ENCODE peak calls at places on chromosomes 4 and X, in ten cellular contexts. A is OCI-LY7, Z is SK-N-SH, W is fibroblast of lung, J is A673, R is Panc1, H is cardiac muscle cell, S is lower leg skin, U is choroid plexus epithelial cell, G is astrocyte of the spinal cord. D is an unnamed sample.

GRCh38 chrX:154484255-154485149 is 1.9 kb downstream of the UBL4A start:
- DNase-seq in U (no peak), G (no peak), H (no peak), J (no peak), S (no peak), A (no peak), W (no peak), R (no peak), Z (no peak), D (peak; percentile 15)

GRCh38 chrX:151982217-151982616 is 7.7 kb upstream of the GABRE start:
- DNase-seq in U (peak; percentile 72), W (peak; percentile 92), S (no peak), Z (no peak), R (no peak), G (peak; percentile 82), A (no peak), H (no peak), J (peak; percentile 35), D (peak; percentile 74)

GRCh38 chrX:39848900-39849299 is 248.9 kb downstream of the BCOR start:
- DNase-seq in W (peak; percentile 87), H (no peak), U (peak; percentile 82), A (no peak), S (no peak), J (no peak), R (no peak), G (peak; percentile 79), Z (no peak), D (peak; percentile 62)

GRCh38 chrX:103847174-103847870 is 15.3 kb upstream of the RAB9B start:
- DNase-seq in H (no peak), J (no peak), Z (no peak), A (no peak), S (no peak), U (peak; percentile 24), W (peak; percentile 73), R (no peak), G (peak; percentile 10), D (peak; percentile 13)

GRCh38 chr4:29151584-29151983 is 1568.6 kb upstream of the PCDH7 start:
- DNase-seq in R (no peak), J (no peak), W (no peak), H (no peak), Z (no peak), S (no peak), A (no peak), G (no peak), U (no peak), D (no peak)

GRCh38 chr4:1058997-1059665 is 47.7 kb downstream of the FGFRL1 start:
- DNase-seq in R (no peak), U (no peak), Z (no peak), H (no peak), J (no peak), G (no peak), A (no peak), S (peak; percentile 83), W (no peak), D (no peak)

GRCh38 chr4:137993232-137993631 is 248.9 kb downstream of the SLC7A11 start:
- DNase-seq in J (no peak), Z (no peak), G (no peak), R (no peak), W (no peak), U (no peak), S (no peak), A (no peak), H (no peak), D (peak; percentile 1)

GRCh38 chr4:155796031-155796430 is 37.2 kb downstream of the GUCY1B1 start:
- DNase-seq in A (no peak), Z (peak; percentile 15), H (no peak), U (peak; percentile 57), S (no peak), W (peak; percentile 86), R (no peak), J (peak; percentile 38), G (peak; percentile 74), D (peak; percentile 19)

GRCh38 chr4:56653461-56654237 is 27.4 kb downstream of the HOPX start:
- DNase-seq in H (no peak), G (no peak), W (peak; percentile 18), S (no peak), Z (no peak), A (peak; percentile 12), J (no peak), U (no peak), R (no peak), D (no peak)

GRCh38 chr4:168766537-168767316 is 243.3 kb downstream of the CBR4 start:
- DNase-seq in A (no peak), S (no peak), Z (no peak), H (no peak), W (peak; percentile 93), U (peak; percentile 73), J (no peak), G (peak; percentile 90), R (no peak), D (peak; percentile 47)

GRCh38 chr4:76897522-76898384 is at the start of gene SOWAHB:
- DNase-seq in W (no peak), J (no peak), G (no peak), R (no peak), H (peak; percentile 46), S (no peak), U (no peak), A (no peak), Z (peak; percentile 58), D (peak; percentile 52)

GRCh38 chr4:186881521-186882220 is 158.0 kb upstream of the FAT1 start:
- DNase-seq in G (peak; percentile 85), S (no peak), Z (no peak), H (no peak), A (no peak), R (no peak), J (no peak), W (peak; percentile 93), U (peak; percentile 72), D (peak; percentile 9)

GRCh38 chr4:3227878-3228675 is 20.9 kb upstream of the MSANTD1 start:
- DNase-seq in A (no peak), H (no peak), R (no peak), G (no peak), W (peak; percentile 10), S (no peak), Z (no peak), U (no peak), J (no peak), D (no peak)

GRCh38 chr4:37892641-37893040 is 1.8 kb downstream of the TBC1D1 start:
- DNase-seq in W (no peak), R (no peak), G (no peak), J (no peak), Z (no peak), U (no peak), H (no peak), A (peak; percentile 74), S (no peak), D (no peak)

GRCh38 chrX:66018585-66019309 is 21.1 kb downstream of the VSIG4 start:
- DNase-seq in A (no peak), J (no peak), R (no peak), W (no peak), U (no peak), H (no peak), Z (no peak), S (no peak), G (no peak), D (no peak)

GRCh38 chrX:66017659-66018170 is 22.2 kb downstream of the VSIG4 start:
- DNase-seq in J (no peak), Z (no peak), U (no peak), R (no peak), H (no peak), A (no peak), W (no peak), G (no peak), S (no peak), D (no peak)

GRCh38 chrX:66015906-66016689 is 23.8 kb downstream of the VSIG4 start:
- DNase-seq in G (no peak), Z (no peak), R (no peak), U (no peak), S (no peak), A (no peak), W (no peak), H (no peak), J (no peak), D (no peak)

GRCh38 chrX:66015152-66015827 is 24.6 kb downstream of the VSIG4 start:
- DNase-seq in U (no peak), A (peak; percentile 80), H (no peak), Z (no peak), R (no peak), S (no peak), J (no peak), W (no peak), G (no peak), D (no peak)

DNA sequence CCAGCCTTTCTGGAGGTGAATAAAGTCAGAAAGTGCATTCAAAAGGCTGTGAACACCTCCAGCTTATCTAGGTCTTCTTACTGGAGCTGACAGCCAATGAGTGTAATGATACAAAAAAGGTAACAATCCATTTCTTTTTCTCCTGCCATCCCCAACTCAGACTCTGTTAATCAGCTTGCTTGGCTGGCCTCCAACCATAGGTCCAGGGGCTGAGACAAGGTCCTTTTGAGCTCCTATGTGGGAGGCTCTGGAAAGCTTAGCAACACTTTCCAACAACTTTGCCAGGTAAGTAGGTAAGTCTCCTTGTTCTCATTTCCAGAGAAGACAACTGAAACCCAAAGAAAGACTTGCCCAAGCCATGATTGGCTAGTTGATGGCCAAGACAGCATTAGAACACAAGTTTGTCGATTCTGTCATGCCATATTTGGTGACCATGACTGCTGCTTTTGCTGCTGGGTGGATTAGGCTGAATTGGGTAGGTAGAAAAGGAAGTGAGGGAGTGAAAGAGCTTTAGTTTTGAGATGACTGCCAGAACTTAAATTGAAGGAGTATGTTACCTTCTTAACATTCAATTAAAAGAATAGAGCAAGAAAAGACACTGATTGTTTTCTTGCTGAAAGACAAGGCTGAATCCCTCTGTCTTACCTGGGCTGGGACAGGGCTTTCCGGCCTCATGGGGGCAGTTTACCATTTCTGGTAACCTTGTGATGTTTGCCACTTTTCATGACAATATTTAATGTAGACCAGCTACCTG is 22.8 kb downstream of the VSIG4 start:
- DNase-seq in H (no peak), S (no peak), R (no peak), A (no peak), W (no peak), J (no peak), Z (no peak), U (no peak), G (no peak), D (no peak)
- TF ChIP-seq CTCF in H (no peak), S (no peak), R (no peak), A (no peak), W (no peak), J (no peak), Z (no peak), U (no peak), G (no peak), D (no peak)

GRCh38 chr4:115537387-115537786 is 424.0 kb upstream of the NDST4 start:
- DNase-seq in J (peak; percentile 48), Z (no peak), A (peak; percentile 1), S (no peak), U (peak; percentile 41), G (peak; percentile 41), R (no peak), H (no peak), W (peak; percentile 0), D (peak; percentile 26)
- TF ChIP-seq CTCF in J (peak; percentile 56), Z (peak; percentile 52), A (peak; percentile 64), S (no peak), U (no peak), G (no peak), R (no peak), H (no peak), W (no peak), D (peak; percentile 44)

GRCh38 chr4:167021545-167022155 is 212.6 kb downstream of the SPOCK3 start:
- DNase-seq in G (peak; percentile 78), Z (peak; percentile 12), S (peak; percentile 92), A (peak; percentile 55), J (peak; percentile 61), W (peak; percentile 39), R (peak; percentile 51), U (peak; percentile 81), H (peak; percentile 78), D (peak; percentile 78)
- TF ChIP-seq CTCF in G (peak; percentile 70), Z (peak; percentile 92), S (no peak), A (peak; percentile 92), J (peak; percentile 86), W (peak; percentile 68), R (peak; percentile 75), U (peak; percentile 86), H (peak; percentile 76), D (peak; percentile 82)

GRCh38 chr4:6716018-6716911 is at the start of gene BLOC1S4:
- DNase-seq in S (peak; percentile 95), G (peak; percentile 91), U (peak; percentile 94), A (peak; percentile 97), J (peak; percentile 94), H (peak; percentile 94), Z (peak; percentile 97), R (no peak), W (peak; percentile 93), D (peak; percentile 87)
- TF ChIP-seq CTCF in S (no peak), G (no peak), U (no peak), A (no peak), J (no peak), H (peak; percentile 12), Z (no peak), R (no peak), W (no peak), D (no peak)